ENCODE peak calls at places on chromosome 16, in nine cellular contexts. One of them, this sample, is unnamed. For H3K9me3, the result is how much of the 10 kb centered on the place peaks cover.

GRCh38 chr16:49620868-49621239 is 235.1 kb downstream of the ZNF423 start:
- DNase-seq in AG04450: no peak
- DNase-seq in A673: peak
- DNase-seq in endodermal cell: peak
- DNase-seq in tibial artery: no peak
- DNase-seq in A549: no peak
- DNase-seq in GM12878: no peak
- DNase-seq in stomach: no peak
- DNase-seq in sigmoid colon: no peak
- DNase-seq in this sample: no peak

GRCh38 chr16:73068546-73069401 is 20.8 kb upstream of the ZFHX3 start:
- DNase-seq in AG04450: peak
- DNase-seq in A673: peak
- DNase-seq in endodermal cell: peak
- DNase-seq in tibial artery: peak
- DNase-seq in A549: peak
- DNase-seq in GM12878: no peak
- DNase-seq in stomach: no peak
- DNase-seq in sigmoid colon: peak
- DNase-seq in this sample: no peak

GRCh38 chr16:66228791-66229190 is 137.7 kb upstream of the CDH5 start:
- DNase-seq in AG04450: peak
- DNase-seq in A673: no peak
- DNase-seq in endodermal cell: peak
- DNase-seq in tibial artery: no peak
- DNase-seq in A549: no peak
- DNase-seq in GM12878: no peak
- DNase-seq in stomach: no peak
- DNase-seq in sigmoid colon: peak
- DNase-seq in this sample: no peak

GRCh38 chr16:63311313-63311712 is 1275.1 kb upstream of the CDH8 start:
- DNase-seq in AG04450: no peak
- DNase-seq in A673: no peak
- DNase-seq in endodermal cell: no peak
- DNase-seq in tibial artery: no peak
- DNase-seq in A549: no peak
- DNase-seq in GM12878: no peak
- DNase-seq in stomach: no peak
- DNase-seq in sigmoid colon: no peak
- DNase-seq in this sample: no peak

GRCh38 chr16:69243479-69243878 is 56.5 kb downstream of the SNTB2 start:
- DNase-seq in AG04450: peak
- DNase-seq in A673: peak
- DNase-seq in endodermal cell: no peak
- DNase-seq in tibial artery: no peak
- DNase-seq in A549: no peak
- DNase-seq in GM12878: no peak
- DNase-seq in stomach: no peak
- DNase-seq in sigmoid colon: no peak
- DNase-seq in this sample: no peak

GRCh38 chr16:23527961-23528634 is 17.8 kb upstream of the GGA2 start:
- DNase-seq in AG04450: no peak
- DNase-seq in A673: no peak
- DNase-seq in endodermal cell: no peak
- DNase-seq in tibial artery: no peak
- DNase-seq in A549: peak
- DNase-seq in GM12878: no peak
- DNase-seq in stomach: no peak
- DNase-seq in sigmoid colon: no peak
- DNase-seq in this sample: no peak

GRCh38 chr16:75042423-75043174 is 43.8 kb downstream of the ZNRF1 start:
- DNase-seq in AG04450: no peak
- DNase-seq in A673: no peak
- DNase-seq in endodermal cell: no peak
- DNase-seq in tibial artery: no peak
- DNase-seq in A549: no peak
- DNase-seq in GM12878: no peak
- DNase-seq in stomach: no peak
- DNase-seq in sigmoid colon: no peak
- DNase-seq in this sample: no peak

GRCh38 chr16:396199-396598 is 800 bp upstream of the NME4 start:
- DNase-seq in AG04450: no peak
- DNase-seq in A673: no peak
- DNase-seq in endodermal cell: no peak
- DNase-seq in tibial artery: no peak
- DNase-seq in A549: no peak
- DNase-seq in GM12878: no peak
- DNase-seq in stomach: no peak
- DNase-seq in sigmoid colon: no peak
- DNase-seq in this sample: no peak

GRCh38 chr16:14505846-14506245 is 124.2 kb downstream of the PARN start:
- DNase-seq in AG04450: no peak
- DNase-seq in A673: no peak
- DNase-seq in endodermal cell: no peak
- DNase-seq in tibial artery: no peak
- DNase-seq in A549: peak
- DNase-seq in GM12878: no peak
- DNase-seq in stomach: no peak
- DNase-seq in sigmoid colon: no peak
- DNase-seq in this sample: no peak

GRCh38 chr16:69328854-69329316 is 1.5 kb downstream of the PDF start:
- DNase-seq in AG04450: no peak
- DNase-seq in A673: peak
- DNase-seq in endodermal cell: no peak
- DNase-seq in tibial artery: peak
- DNase-seq in A549: no peak
- DNase-seq in GM12878: no peak
- DNase-seq in stomach: no peak
- DNase-seq in sigmoid colon: peak
- DNase-seq in this sample: no peak

GRCh38 chr16:11711662-11712061 is 31.0 kb downstream of the TXNDC11 start:
- DNase-seq in AG04450: no peak
- DNase-seq in A673: no peak
- DNase-seq in endodermal cell: no peak
- DNase-seq in tibial artery: no peak
- DNase-seq in A549: no peak
- DNase-seq in GM12878: no peak
- DNase-seq in stomach: no peak
- DNase-seq in sigmoid colon: no peak
- DNase-seq in this sample: no peak

GRCh38 chr16:65119905-65120341 is 1.9 kb downstream of the CDH11 start:
- DNase-seq in AG04450: no peak
- DNase-seq in A673: peak
- DNase-seq in endodermal cell: peak
- DNase-seq in tibial artery: peak
- DNase-seq in A549: no peak
- DNase-seq in GM12878: no peak
- DNase-seq in stomach: no peak
- DNase-seq in sigmoid colon: peak
- DNase-seq in this sample: no peak

GRCh38 chr16:17237350-17237944 is 233.3 kb downstream of the XYLT1 start:
- DNase-seq in AG04450: no peak
- DNase-seq in A673: no peak
- DNase-seq in endodermal cell: no peak
- DNase-seq in tibial artery: no peak
- DNase-seq in A549: no peak
- DNase-seq in GM12878: no peak
- DNase-seq in stomach: no peak
- DNase-seq in sigmoid colon: no peak
- DNase-seq in this sample: no peak

GRCh38 chr16:4597174-4597573 is 17.5 kb downstream of the UBALD1 start:
- DNase-seq in AG04450: no peak
- DNase-seq in A673: no peak
- DNase-seq in endodermal cell: peak
- DNase-seq in tibial artery: no peak
- DNase-seq in A549: no peak
- DNase-seq in GM12878: no peak
- DNase-seq in stomach: peak
- DNase-seq in sigmoid colon: no peak
- DNase-seq in this sample: no peak

GRCh38 chr16:56090076-56090475 is 101.2 kb upstream of the GNAO1 start:
- DNase-seq in AG04450: no peak
- DNase-seq in A673: no peak
- DNase-seq in endodermal cell: no peak
- DNase-seq in tibial artery: no peak
- DNase-seq in A549: no peak
- DNase-seq in GM12878: no peak
- DNase-seq in stomach: no peak
- DNase-seq in sigmoid colon: no peak
- DNase-seq in this sample: no peak

GRCh38 chr16:86120201-86120981 is 221.4 kb downstream of the IRF8 start:
- DNase-seq in AG04450: no peak
- DNase-seq in A673: no peak
- DNase-seq in endodermal cell: no peak
- DNase-seq in tibial artery: no peak
- DNase-seq in A549: no peak
- DNase-seq in GM12878: no peak
- DNase-seq in stomach: no peak
- DNase-seq in sigmoid colon: peak
- DNase-seq in this sample: no peak

GRCh38 chr16:35792516-35793285 is 2333.3 kb downstream of the TP53TG3F start:
- DNase-seq in AG04450: no peak
- DNase-seq in A673: no peak
- DNase-seq in endodermal cell: no peak
- DNase-seq in tibial artery: no peak
- DNase-seq in A549: no peak
- DNase-seq in GM12878: no peak
- DNase-seq in stomach: no peak
- DNase-seq in sigmoid colon: no peak
- DNase-seq in this sample: no peak

DNA sequence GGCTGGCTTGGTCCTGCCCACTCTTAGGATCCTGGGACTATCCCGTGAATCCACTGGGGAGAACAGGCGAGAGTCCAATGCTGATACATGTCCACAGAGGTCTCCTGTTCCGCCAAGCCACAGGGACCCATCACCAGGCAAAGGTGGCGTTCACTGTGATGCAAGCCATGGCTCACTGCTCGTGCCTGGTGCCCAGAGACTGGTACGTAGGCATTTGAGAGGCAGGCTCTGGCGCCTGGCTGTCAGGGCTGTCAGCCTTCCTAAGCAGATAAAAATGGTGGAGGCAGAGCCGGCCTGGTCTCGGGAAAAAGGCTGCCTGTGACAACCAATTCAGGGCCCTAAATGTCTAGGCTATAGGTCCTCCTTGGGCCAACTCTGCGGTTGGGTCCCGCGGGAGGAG is 2329.0 kb downstream of the TP53TG3F start:
- DNase-seq in AG04450: no peak
- DNase-seq in A673: no peak
- DNase-seq in endodermal cell: no peak
- DNase-seq in tibial artery: no peak
- DNase-seq in A549: no peak
- DNase-seq in GM12878: no peak
- DNase-seq in stomach: no peak
- DNase-seq in sigmoid colon: no peak
- DNase-seq in this sample: no peak
- H3K9me3 ChIP-seq in AG04450: half or more
- H3K9me3 ChIP-seq in A673: half or more
- H3K9me3 ChIP-seq in endodermal cell: half or more
- H3K9me3 ChIP-seq in tibial artery: under half
- H3K9me3 ChIP-seq in A549: under half
- H3K9me3 ChIP-seq in GM12878: under half
- H3K9me3 ChIP-seq in stomach: half or more
- H3K9me3 ChIP-seq in sigmoid colon: under half
- H3K9me3 ChIP-seq in this sample: under half

DNA sequence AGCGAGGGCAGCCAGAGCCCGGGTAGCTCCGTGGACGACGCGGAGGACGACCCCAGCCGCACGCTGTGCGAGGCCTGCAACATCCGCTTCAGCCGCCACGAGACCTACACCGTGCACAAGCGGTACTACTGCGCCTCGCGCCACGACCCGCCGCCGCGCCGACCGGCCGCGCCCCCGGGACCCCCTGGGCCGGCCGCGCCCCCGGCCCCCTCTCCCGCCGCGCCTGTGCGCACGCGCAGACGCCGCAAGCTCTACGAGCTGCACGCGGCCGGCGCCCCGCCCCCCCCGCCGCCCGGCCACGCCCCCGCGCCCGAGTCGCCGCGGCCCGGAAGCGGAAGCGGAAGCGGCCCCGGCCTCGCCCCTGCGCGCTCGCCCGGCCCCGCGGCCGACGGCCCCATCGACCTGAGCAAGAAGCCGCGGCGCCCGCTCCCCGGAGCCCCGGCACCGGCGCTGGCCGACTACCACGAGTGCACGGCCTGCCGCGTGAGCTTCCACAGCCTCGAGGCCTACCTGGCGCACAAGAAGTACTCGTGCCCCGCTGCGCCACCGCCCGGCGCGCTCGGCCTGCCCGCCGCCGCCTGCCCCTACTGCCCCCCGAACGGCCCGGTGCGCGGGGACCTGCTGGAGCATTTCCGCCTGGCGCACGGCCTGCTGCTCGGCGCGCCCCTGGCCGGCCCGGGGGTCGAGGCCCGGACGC is 36.1 kb upstream of the ZC3H18 start:
- DNase-seq in AG04450: no peak
- DNase-seq in A673: peak
- DNase-seq in endodermal cell: peak
- DNase-seq in tibial artery: peak
- DNase-seq in A549: peak
- DNase-seq in GM12878: no peak
- DNase-seq in stomach: peak
- DNase-seq in sigmoid colon: peak
- DNase-seq in this sample: peak
- TF ChIP-seq CTCF in AG04450: no peak
- TF ChIP-seq CTCF in A673: no peak
- TF ChIP-seq CTCF in endodermal cell: no peak
- TF ChIP-seq CTCF in tibial artery: no peak
- TF ChIP-seq CTCF in A549: peak
- TF ChIP-seq CTCF in GM12878: no peak
- TF ChIP-seq CTCF in stomach: no peak
- TF ChIP-seq CTCF in sigmoid colon: no peak
- TF ChIP-seq CTCF in this sample: no peak

GRCh38 chr16:28136751-28137434 is 73.4 kb upstream of the GSG1L start:
- DNase-seq in AG04450: no peak
- DNase-seq in A673: peak
- DNase-seq in endodermal cell: no peak
- DNase-seq in tibial artery: no peak
- DNase-seq in A549: no peak
- DNase-seq in GM12878: no peak
- DNase-seq in stomach: no peak
- DNase-seq in sigmoid colon: no peak
- DNase-seq in this sample: no peak
- H3K4me3 ChIP-seq in AG04450: no peak
- H3K4me3 ChIP-seq in A673: no peak
- H3K4me3 ChIP-seq in endodermal cell: no peak
- H3K4me3 ChIP-seq in tibial artery: no peak
- H3K4me3 ChIP-seq in A549: no peak
- H3K4me3 ChIP-seq in GM12878: no peak
- H3K4me3 ChIP-seq in stomach: no peak
- H3K4me3 ChIP-seq in sigmoid colon: no peak
- H3K4me3 ChIP-seq in this sample: no peak

GRCh38 chr16:2822158-2822495 is 5.1 kb downstream of the PRSS21 start:
- DNase-seq in AG04450: no peak
- DNase-seq in A673: no peak
- DNase-seq in endodermal cell: peak
- DNase-seq in tibial artery: no peak
- DNase-seq in A549: no peak
- DNase-seq in GM12878: no peak
- DNase-seq in stomach: no peak
- DNase-seq in sigmoid colon: peak
- DNase-seq in this sample: peak
- H3K9me3 ChIP-seq in AG04450: under half
- H3K9me3 ChIP-seq in A673: under half
- H3K9me3 ChIP-seq in endodermal cell: under half
- H3K9me3 ChIP-seq in tibial artery: under half
- H3K9me3 ChIP-seq in A549: under half
- H3K9me3 ChIP-seq in GM12878: under half
- H3K9me3 ChIP-seq in stomach: under half
- H3K9me3 ChIP-seq in sigmoid colon: under half
- H3K9me3 ChIP-seq in this sample: under half

GRCh38 chr16:88770459-88771293 is 14.3 kb downstream of the PIEZO1 start:
- DNase-seq in AG04450: peak
- DNase-seq in A673: peak
- DNase-seq in endodermal cell: peak
- DNase-seq in tibial artery: no peak
- DNase-seq in A549: peak
- DNase-seq in GM12878: no peak
- DNase-seq in stomach: peak
- DNase-seq in sigmoid colon: peak
- DNase-seq in this sample: peak
- TF ChIP-seq CTCF in AG04450: no peak
- TF ChIP-seq CTCF in A673: peak
- TF ChIP-seq CTCF in endodermal cell: no peak
- TF ChIP-seq CTCF in tibial artery: no peak
- TF ChIP-seq CTCF in A549: no peak
- TF ChIP-seq CTCF in GM12878: no peak
- TF ChIP-seq CTCF in stomach: no peak
- TF ChIP-seq CTCF in sigmoid colon: no peak
- TF ChIP-seq CTCF in this sample: no peak

This sample was measured in WERI-Rb-1.